ENCODE peak calls at places on chromosomes 3 and 15, in ten cellular contexts. One of them, this sample, is unnamed. For H3K4me1, the result is how much of the 10 kb centered on the place peaks cover.

GRCh38 chr3:133377396-133377795 is 22.5 kb upstream of the BFSP2 start:
- DNase-seq in PC-3: peak
- DNase-seq in Peyer's patch: no peak
- DNase-seq in heart left ventricle: no peak
- DNase-seq in effector memory CD4-positive, alpha-beta T cell: no peak
- DNase-seq in tibial nerve: no peak
- DNase-seq in sigmoid colon: no peak
- DNase-seq in tibial artery: no peak
- DNase-seq in endothelial cell of umbilical vein: peak
- DNase-seq in fibroblast of lung: peak
- DNase-seq in this sample: no peak

GRCh38 chr15:80823995-80824394 is 44.8 kb downstream of the CEMIP start:
- DNase-seq in PC-3: no peak
- DNase-seq in Peyer's patch: no peak
- DNase-seq in heart left ventricle: no peak
- DNase-seq in effector memory CD4-positive, alpha-beta T cell: no peak
- DNase-seq in tibial nerve: no peak
- DNase-seq in sigmoid colon: no peak
- DNase-seq in tibial artery: no peak
- DNase-seq in endothelial cell of umbilical vein: no peak
- DNase-seq in fibroblast of lung: no peak
- DNase-seq in this sample: no peak

GRCh38 chr15:70268698-70269251 is 171.1 kb upstream of the TLE3 start:
- DNase-seq in PC-3: no peak
- DNase-seq in Peyer's patch: peak
- DNase-seq in heart left ventricle: no peak
- DNase-seq in effector memory CD4-positive, alpha-beta T cell: no peak
- DNase-seq in tibial nerve: no peak
- DNase-seq in sigmoid colon: no peak
- DNase-seq in tibial artery: no peak
- DNase-seq in endothelial cell of umbilical vein: no peak
- DNase-seq in fibroblast of lung: peak
- DNase-seq in this sample: no peak

GRCh38 chr15:63495780-63496179 is 8.6 kb upstream of the USP3 start:
- DNase-seq in PC-3: no peak
- DNase-seq in Peyer's patch: no peak
- DNase-seq in heart left ventricle: no peak
- DNase-seq in effector memory CD4-positive, alpha-beta T cell: no peak
- DNase-seq in tibial nerve: no peak
- DNase-seq in sigmoid colon: no peak
- DNase-seq in tibial artery: no peak
- DNase-seq in endothelial cell of umbilical vein: no peak
- DNase-seq in fibroblast of lung: no peak
- DNase-seq in this sample: no peak

GRCh38 chr15:59189224-59189623 is 17.4 kb upstream of the LDHAL6B start:
- DNase-seq in PC-3: no peak
- DNase-seq in Peyer's patch: no peak
- DNase-seq in heart left ventricle: no peak
- DNase-seq in effector memory CD4-positive, alpha-beta T cell: no peak
- DNase-seq in tibial nerve: no peak
- DNase-seq in sigmoid colon: no peak
- DNase-seq in tibial artery: no peak
- DNase-seq in endothelial cell of umbilical vein: no peak
- DNase-seq in fibroblast of lung: no peak
- DNase-seq in this sample: no peak

GRCh38 chr15:47246317-47246716 is 471.0 kb upstream of the SEMA6D start:
- DNase-seq in PC-3: peak
- DNase-seq in Peyer's patch: no peak
- DNase-seq in heart left ventricle: no peak
- DNase-seq in effector memory CD4-positive, alpha-beta T cell: no peak
- DNase-seq in tibial nerve: no peak
- DNase-seq in sigmoid colon: no peak
- DNase-seq in tibial artery: no peak
- DNase-seq in endothelial cell of umbilical vein: peak
- DNase-seq in fibroblast of lung: no peak
- DNase-seq in this sample: no peak

GRCh38 chr3:136070334-136070733 is 104.8 kb downstream of the PPP2R3A start:
- DNase-seq in PC-3: peak
- DNase-seq in Peyer's patch: no peak
- DNase-seq in heart left ventricle: no peak
- DNase-seq in effector memory CD4-positive, alpha-beta T cell: no peak
- DNase-seq in tibial nerve: no peak
- DNase-seq in sigmoid colon: no peak
- DNase-seq in tibial artery: no peak
- DNase-seq in endothelial cell of umbilical vein: no peak
- DNase-seq in fibroblast of lung: peak
- DNase-seq in this sample: no peak

GRCh38 chr15:23372284-23372683 is 17.7 kb downstream of the GOLGA8S start:
- DNase-seq in PC-3: no peak
- DNase-seq in Peyer's patch: no peak
- DNase-seq in heart left ventricle: no peak
- DNase-seq in effector memory CD4-positive, alpha-beta T cell: no peak
- DNase-seq in tibial nerve: no peak
- DNase-seq in sigmoid colon: no peak
- DNase-seq in tibial artery: peak
- DNase-seq in endothelial cell of umbilical vein: no peak
- DNase-seq in fibroblast of lung: no peak
- DNase-seq in this sample: peak

GRCh38 chr3:12483872-12484197 is 445 bp upstream of the TSEN2 start:
- DNase-seq in PC-3: no peak
- DNase-seq in Peyer's patch: no peak
- DNase-seq in heart left ventricle: no peak
- DNase-seq in effector memory CD4-positive, alpha-beta T cell: no peak
- DNase-seq in tibial nerve: no peak
- DNase-seq in sigmoid colon: no peak
- DNase-seq in tibial artery: no peak
- DNase-seq in endothelial cell of umbilical vein: no peak
- DNase-seq in fibroblast of lung: no peak
- DNase-seq in this sample: peak

GRCh38 chr15:40941078-40941527 is 12.0 kb downstream of the DLL4 start:
- DNase-seq in PC-3: no peak
- DNase-seq in Peyer's patch: no peak
- DNase-seq in heart left ventricle: no peak
- DNase-seq in effector memory CD4-positive, alpha-beta T cell: no peak
- DNase-seq in tibial nerve: no peak
- DNase-seq in sigmoid colon: no peak
- DNase-seq in tibial artery: no peak
- DNase-seq in endothelial cell of umbilical vein: no peak
- DNase-seq in fibroblast of lung: no peak
- DNase-seq in this sample: no peak

GRCh38 chr15:34716111-34716510 is 38.7 kb downstream of the GJD2 start:
- DNase-seq in PC-3: no peak
- DNase-seq in Peyer's patch: no peak
- DNase-seq in heart left ventricle: peak
- DNase-seq in effector memory CD4-positive, alpha-beta T cell: no peak
- DNase-seq in tibial nerve: no peak
- DNase-seq in sigmoid colon: no peak
- DNase-seq in tibial artery: no peak
- DNase-seq in endothelial cell of umbilical vein: no peak
- DNase-seq in fibroblast of lung: no peak
- DNase-seq in this sample: peak

GRCh38 chr15:23467110-23467600 is 20.1 kb upstream of the GOLGA6L2 start:
- DNase-seq in PC-3: peak
- DNase-seq in Peyer's patch: no peak
- DNase-seq in heart left ventricle: no peak
- DNase-seq in effector memory CD4-positive, alpha-beta T cell: no peak
- DNase-seq in tibial nerve: no peak
- DNase-seq in sigmoid colon: no peak
- DNase-seq in tibial artery: no peak
- DNase-seq in endothelial cell of umbilical vein: peak
- DNase-seq in fibroblast of lung: peak
- DNase-seq in this sample: no peak

GRCh38 chr3:72533584-72534473 is 314.4 kb downstream of the SHQ1 start:
- DNase-seq in PC-3: no peak
- DNase-seq in Peyer's patch: no peak
- DNase-seq in heart left ventricle: no peak
- DNase-seq in effector memory CD4-positive, alpha-beta T cell: no peak
- DNase-seq in tibial nerve: no peak
- DNase-seq in sigmoid colon: no peak
- DNase-seq in tibial artery: no peak
- DNase-seq in endothelial cell of umbilical vein: no peak
- DNase-seq in fibroblast of lung: no peak
- DNase-seq in this sample: no peak

GRCh38 chr3:123409443-123410148 is 39.3 kb downstream of the ADCY5 start:
- DNase-seq in PC-3: peak
- DNase-seq in Peyer's patch: no peak
- DNase-seq in heart left ventricle: no peak
- DNase-seq in effector memory CD4-positive, alpha-beta T cell: no peak
- DNase-seq in tibial nerve: no peak
- DNase-seq in sigmoid colon: no peak
- DNase-seq in tibial artery: no peak
- DNase-seq in endothelial cell of umbilical vein: no peak
- DNase-seq in fibroblast of lung: no peak
- DNase-seq in this sample: no peak

GRCh38 chr15:55858661-55859060 is 115.7 kb upstream of the PRTG start:
- DNase-seq in PC-3: no peak
- DNase-seq in Peyer's patch: no peak
- DNase-seq in heart left ventricle: no peak
- DNase-seq in effector memory CD4-positive, alpha-beta T cell: no peak
- DNase-seq in tibial nerve: no peak
- DNase-seq in sigmoid colon: no peak
- DNase-seq in tibial artery: no peak
- DNase-seq in endothelial cell of umbilical vein: no peak
- DNase-seq in fibroblast of lung: peak
- DNase-seq in this sample: no peak

GRCh38 chr15:52255935-52256334 is 39.7 kb downstream of the MYO5C start:
- DNase-seq in PC-3: no peak
- DNase-seq in Peyer's patch: no peak
- DNase-seq in heart left ventricle: no peak
- DNase-seq in effector memory CD4-positive, alpha-beta T cell: no peak
- DNase-seq in tibial nerve: no peak
- DNase-seq in sigmoid colon: no peak
- DNase-seq in tibial artery: no peak
- DNase-seq in endothelial cell of umbilical vein: no peak
- DNase-seq in fibroblast of lung: no peak
- DNase-seq in this sample: no peak

GRCh38 chr15:52257734-52258062 is 37.9 kb downstream of the MYO5C start:
- DNase-seq in PC-3: no peak
- DNase-seq in Peyer's patch: no peak
- DNase-seq in heart left ventricle: no peak
- DNase-seq in effector memory CD4-positive, alpha-beta T cell: no peak
- DNase-seq in tibial nerve: no peak
- DNase-seq in sigmoid colon: no peak
- DNase-seq in tibial artery: no peak
- DNase-seq in endothelial cell of umbilical vein: no peak
- DNase-seq in fibroblast of lung: peak
- DNase-seq in this sample: no peak

GRCh38 chr15:52258461-52258860 is 37.1 kb downstream of the MYO5C start:
- DNase-seq in PC-3: no peak
- DNase-seq in Peyer's patch: no peak
- DNase-seq in heart left ventricle: no peak
- DNase-seq in effector memory CD4-positive, alpha-beta T cell: no peak
- DNase-seq in tibial nerve: no peak
- DNase-seq in sigmoid colon: no peak
- DNase-seq in tibial artery: no peak
- DNase-seq in endothelial cell of umbilical vein: no peak
- DNase-seq in fibroblast of lung: no peak
- DNase-seq in this sample: no peak

GRCh38 chr15:52256366-52256765 is 39.2 kb downstream of the MYO5C start:
- DNase-seq in PC-3: peak
- DNase-seq in Peyer's patch: peak
- DNase-seq in heart left ventricle: peak
- DNase-seq in effector memory CD4-positive, alpha-beta T cell: peak
- DNase-seq in tibial nerve: peak
- DNase-seq in sigmoid colon: peak
- DNase-seq in tibial artery: peak
- DNase-seq in endothelial cell of umbilical vein: peak
- DNase-seq in fibroblast of lung: peak
- DNase-seq in this sample: peak

GRCh38 chr15:52256930-52257733 is 38.5 kb downstream of the MYO5C start:
- DNase-seq in PC-3: no peak
- DNase-seq in Peyer's patch: no peak
- DNase-seq in heart left ventricle: no peak
- DNase-seq in effector memory CD4-positive, alpha-beta T cell: no peak
- DNase-seq in tibial nerve: no peak
- DNase-seq in sigmoid colon: no peak
- DNase-seq in tibial artery: no peak
- DNase-seq in endothelial cell of umbilical vein: no peak
- DNase-seq in fibroblast of lung: no peak
- DNase-seq in this sample: no peak
- H3K4me1 ChIP-seq in PC-3: under half
- H3K4me1 ChIP-seq in Peyer's patch: under half
- H3K4me1 ChIP-seq in heart left ventricle: under half
- H3K4me1 ChIP-seq in effector memory CD4-positive, alpha-beta T cell: under half
- H3K4me1 ChIP-seq in tibial nerve: under half
- H3K4me1 ChIP-seq in sigmoid colon: under half
- H3K4me1 ChIP-seq in tibial artery: under half
- H3K4me1 ChIP-seq in endothelial cell of umbilical vein: under half
- H3K4me1 ChIP-seq in fibroblast of lung: under half
- H3K4me1 ChIP-seq in this sample: under half

GRCh38 chr3:195850857-195851531 is 39.3 kb upstream of the MUC4 start:
- DNase-seq in PC-3: peak
- DNase-seq in Peyer's patch: peak
- DNase-seq in heart left ventricle: peak
- DNase-seq in effector memory CD4-positive, alpha-beta T cell: peak
- DNase-seq in tibial nerve: peak
- DNase-seq in sigmoid colon: peak
- DNase-seq in tibial artery: peak
- DNase-seq in endothelial cell of umbilical vein: peak
- DNase-seq in fibroblast of lung: peak
- DNase-seq in this sample: peak
- H3K4me3 ChIP-seq in PC-3: no peak
- H3K4me3 ChIP-seq in Peyer's patch: no peak
- H3K4me3 ChIP-seq in heart left ventricle: no peak
- H3K4me3 ChIP-seq in effector memory CD4-positive, alpha-beta T cell: no peak
- H3K4me3 ChIP-seq in tibial nerve: no peak
- H3K4me3 ChIP-seq in sigmoid colon: no peak
- H3K4me3 ChIP-seq in tibial artery: no peak
- H3K4me3 ChIP-seq in endothelial cell of umbilical vein: no peak
- H3K4me3 ChIP-seq in fibroblast of lung: no peak
- H3K4me3 ChIP-seq in this sample: no peak

GRCh38 chr3:15081960-15082664 is 16.8 kb downstream of the RBSN start:
- DNase-seq in PC-3: peak
- DNase-seq in Peyer's patch: no peak
- DNase-seq in heart left ventricle: no peak
- DNase-seq in effector memory CD4-positive, alpha-beta T cell: no peak
- DNase-seq in tibial nerve: no peak
- DNase-seq in sigmoid colon: no peak
- DNase-seq in tibial artery: no peak
- DNase-seq in endothelial cell of umbilical vein: no peak
- DNase-seq in fibroblast of lung: peak
- DNase-seq in this sample: no peak
- H3K27ac ChIP-seq in PC-3: no peak
- H3K27ac ChIP-seq in Peyer's patch: no peak
- H3K27ac ChIP-seq in heart left ventricle: no peak
- H3K27ac ChIP-seq in effector memory CD4-positive, alpha-beta T cell: no peak
- H3K27ac ChIP-seq in tibial nerve: no peak
- H3K27ac ChIP-seq in sigmoid colon: no peak
- H3K27ac ChIP-seq in tibial artery: no peak
- H3K27ac ChIP-seq in endothelial cell of umbilical vein: no peak
- H3K27ac ChIP-seq in fibroblast of lung: no peak
- H3K27ac ChIP-seq in this sample: no peak

DNA sequence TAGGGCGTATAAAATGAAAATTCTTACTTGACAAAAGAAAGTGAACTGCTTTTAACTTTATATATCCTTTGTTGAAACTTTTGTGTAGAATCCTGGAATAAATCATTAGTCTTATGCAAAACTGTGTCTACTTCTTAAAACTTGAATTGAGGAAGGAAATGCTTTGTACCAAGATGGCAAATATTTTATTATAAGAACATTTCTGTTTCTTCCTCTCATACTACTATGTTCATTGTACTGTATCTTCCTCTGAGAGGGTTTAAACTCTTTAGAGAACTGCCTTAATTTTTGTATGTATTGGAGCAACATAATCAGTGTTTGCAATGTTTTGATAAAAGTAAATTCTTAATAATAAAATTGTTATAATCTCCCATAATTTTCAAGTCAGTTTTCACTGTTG is 42.0 kb downstream of the RASA2 start:
- DNase-seq in PC-3: no peak
- DNase-seq in Peyer's patch: no peak
- DNase-seq in heart left ventricle: no peak
- DNase-seq in effector memory CD4-positive, alpha-beta T cell: no peak
- DNase-seq in tibial nerve: no peak
- DNase-seq in sigmoid colon: no peak
- DNase-seq in tibial artery: no peak
- DNase-seq in endothelial cell of umbilical vein: peak
- DNase-seq in fibroblast of lung: no peak
- DNase-seq in this sample: no peak
- H3K4me1 ChIP-seq in PC-3: under half
- H3K4me1 ChIP-seq in Peyer's patch: under half
- H3K4me1 ChIP-seq in heart left ventricle: under half
- H3K4me1 ChIP-seq in effector memory CD4-positive, alpha-beta T cell: under half
- H3K4me1 ChIP-seq in tibial nerve: under half
- H3K4me1 ChIP-seq in sigmoid colon: under half
- H3K4me1 ChIP-seq in tibial artery: under half
- H3K4me1 ChIP-seq in endothelial cell of umbilical vein: under half
- H3K4me1 ChIP-seq in fibroblast of lung: under half
- H3K4me1 ChIP-seq in this sample: under half